ENCODE peak calls at places on chromosomes 2 and 18, in eight cellular contexts. F is HepG2; J is left ventricle myocardium inferior; V is thoracic aorta; W is CD8-positive, alpha-beta T cell; I is mesenchymal stem cell; U is HCT116; Y is GM23338. L is an unnamed sample.

GRCh38 chr2:11698009-11698922 is 28.3 kb upstream of the NTSR2 start:
- DNase-seq in F (peak), J (peak), V (peak), W (no peak), I (peak), U (no peak), Y (no peak), L (no peak)

GRCh38 chr2:183011741-183012140 is 26.5 kb downstream of the NCKAP1 start:
- DNase-seq in F (no peak), J (no peak), V (no peak), W (no peak), I (no peak), U (no peak), Y (no peak), L (no peak)

GRCh38 chr2:186164325-186164724 is 321.7 kb upstream of the ZC3H15 start:
- DNase-seq in F (no peak), J (no peak), V (no peak), W (no peak), I (no peak), U (no peak), Y (no peak), L (no peak)

GRCh38 chr2:134727385-134727784 is 8.6 kb upstream of the TMEM163 start:
- DNase-seq in F (no peak), J (no peak), V (no peak), W (no peak), I (peak), U (no peak), Y (no peak), L (no peak)

GRCh38 chr2:61792355-61792754 is 61.5 kb downstream of the FAM161A start:
- DNase-seq in F (no peak), J (no peak), V (no peak), W (no peak), I (no peak), U (no peak), Y (no peak), L (no peak)

GRCh38 chr2:131042161-131042775 is 51.0 kb downstream of the FAM168B start:
- DNase-seq in F (no peak), J (no peak), V (no peak), W (no peak), I (no peak), U (no peak), Y (no peak), L (no peak)

GRCh38 chr2:120312861-120313694 is 32.9 kb upstream of the INHBB start:
- DNase-seq in F (peak), J (peak), V (peak), W (peak), I (peak), U (peak), Y (peak), L (peak)

GRCh38 chr2:217065695-217066405 is 206.0 kb upstream of the TNP1 start:
- DNase-seq in F (no peak), J (no peak), V (no peak), W (no peak), I (peak), U (no peak), Y (no peak), L (no peak)

GRCh38 chr2:234136461-234136860 is 86.0 kb downstream of the SPP2 start:
- DNase-seq in F (no peak), J (no peak), V (no peak), W (no peak), I (no peak), U (no peak), Y (peak), L (no peak)

GRCh38 chr2:171086352-171087290 is 74.1 kb downstream of the TLK1 start:
- DNase-seq in F (peak), J (no peak), V (no peak), W (peak), I (peak), U (peak), Y (peak), L (no peak)

GRCh38 chr18:5584751-5585417 is 41.1 kb upstream of the EPB41L3 start:
- DNase-seq in F (no peak), J (no peak), V (no peak), W (no peak), I (no peak), U (no peak), Y (no peak), L (no peak)

GRCh38 chr2:20452551-20452950 is 5.7 kb downstream of the RHOB start:
- DNase-seq in F (peak), J (no peak), V (no peak), W (no peak), I (peak), U (no peak), Y (peak), L (peak)

GRCh38 chr2:166957686-166958085 is 69.4 kb downstream of the XIRP2 start:
- DNase-seq in F (peak), J (no peak), V (no peak), W (no peak), I (peak), U (no peak), Y (no peak), L (no peak)

GRCh38 chr2:86037795-86038192 is 67.9 kb downstream of the POLR1A start:
- DNase-seq in F (no peak), J (no peak), V (no peak), W (no peak), I (no peak), U (no peak), Y (no peak), L (no peak)
- H3K27ac ChIP-seq in F (no peak), J (peak), V (peak), W (peak), I (peak), U (no peak), Y (no peak), L (peak)

GRCh38 chr2:98908909-98909308 is 27.1 kb downstream of the CRACDL start:
- DNase-seq in F (no peak), J (no peak), V (no peak), W (no peak), I (peak), U (no peak), Y (no peak), L (no peak)
- H3K27ac ChIP-seq in F (no peak), J (no peak), V (no peak), W (no peak), I (peak), U (no peak), Y (no peak), L (no peak)

DNA sequence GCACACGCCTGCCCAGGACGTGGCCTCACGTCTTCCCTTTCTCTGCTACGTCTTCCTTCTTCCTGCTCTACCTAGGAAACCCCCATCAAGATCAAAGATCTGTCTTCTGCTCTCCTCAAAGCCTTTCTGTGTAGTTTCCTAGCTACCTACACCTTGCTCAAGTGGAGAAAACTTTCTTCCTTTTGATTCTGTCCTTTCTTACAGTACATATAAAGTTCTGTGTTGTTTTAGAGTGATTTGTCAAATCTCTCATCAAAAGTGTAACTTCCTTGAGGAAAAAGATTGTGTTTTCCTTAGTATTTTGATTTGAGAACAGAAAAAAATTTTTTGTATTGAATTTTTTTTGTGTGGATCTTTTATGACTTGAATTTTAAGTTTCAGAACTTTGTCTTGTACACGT is 17.8 kb downstream of the SETBP1 start:
- DNase-seq in F (no peak), J (no peak), V (no peak), W (no peak), I (no peak), U (no peak), Y (no peak), L (no peak)
- H3K27ac ChIP-seq in F (no peak), J (no peak), V (no peak), W (no peak), I (no peak), U (no peak), Y (no peak), L (no peak)

GRCh38 chr2:127091148-127091547 is 15.8 kb downstream of the BIN1 start:
- DNase-seq in F (no peak), J (no peak), V (no peak), W (no peak), I (no peak), U (no peak), Y (no peak), L (no peak)
- H3K27ac ChIP-seq in F (no peak), J (no peak), V (no peak), W (no peak), I (no peak), U (no peak), Y (no peak), L (no peak)

DNA sequence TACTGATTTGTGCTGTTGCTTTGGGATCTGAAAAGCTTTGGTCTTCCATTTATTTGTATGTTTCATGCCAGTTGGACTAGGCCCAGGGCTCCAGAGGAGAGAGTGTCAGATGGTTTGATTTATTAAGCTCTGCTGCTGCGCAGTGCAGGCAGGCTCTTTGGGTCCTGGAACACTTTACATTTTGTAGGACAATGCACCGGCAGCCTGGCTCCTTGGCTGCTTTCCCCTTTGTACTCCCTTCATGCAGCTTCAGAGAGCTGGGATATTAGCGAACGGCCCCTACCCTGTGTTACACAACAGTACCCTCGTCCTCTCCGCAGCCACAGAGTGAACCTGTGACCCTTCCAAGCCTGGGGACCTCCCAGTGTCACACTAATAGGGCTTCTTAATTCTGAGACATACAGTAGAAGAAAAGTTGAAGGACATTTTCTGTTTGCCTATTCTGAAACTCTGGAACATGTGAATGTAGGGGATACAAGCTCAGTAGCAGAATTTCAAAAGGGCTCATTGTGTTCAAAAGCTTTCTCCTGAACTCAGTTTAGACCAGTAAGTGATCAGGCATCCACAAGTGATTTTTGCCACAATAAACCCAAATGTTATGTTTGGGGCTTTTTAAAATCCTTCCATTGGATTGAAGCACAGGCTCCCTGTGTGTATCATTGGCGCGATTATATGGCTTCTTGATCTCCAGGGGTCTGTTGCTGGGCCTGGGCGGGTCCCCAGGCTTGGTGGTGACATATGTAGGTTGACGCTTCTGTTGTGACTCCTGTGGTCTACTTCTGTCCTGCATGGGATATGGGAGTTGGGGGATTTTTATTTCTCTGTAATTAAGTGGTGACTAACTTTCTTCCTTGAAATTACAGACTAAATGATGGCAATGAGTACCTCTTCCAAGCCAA is 56.5 kb upstream of the EML6 start:
- DNase-seq in F (peak), J (peak), V (no peak), W (no peak), I (peak), U (no peak), Y (no peak), L (peak)
- H3K27ac ChIP-seq in F (peak), J (peak), V (peak), W (no peak), I (no peak), U (no peak), Y (no peak), L (peak)

GRCh38 chr18:57771183-57771582 is 31.9 kb downstream of the ATP8B1 start:
- DNase-seq in F (no peak), J (no peak), V (no peak), W (no peak), I (no peak), U (no peak), Y (peak), L (no peak)
- H3K27ac ChIP-seq in F (no peak), J (peak), V (no peak), W (no peak), I (no peak), U (peak), Y (no peak), L (no peak)

DNA sequence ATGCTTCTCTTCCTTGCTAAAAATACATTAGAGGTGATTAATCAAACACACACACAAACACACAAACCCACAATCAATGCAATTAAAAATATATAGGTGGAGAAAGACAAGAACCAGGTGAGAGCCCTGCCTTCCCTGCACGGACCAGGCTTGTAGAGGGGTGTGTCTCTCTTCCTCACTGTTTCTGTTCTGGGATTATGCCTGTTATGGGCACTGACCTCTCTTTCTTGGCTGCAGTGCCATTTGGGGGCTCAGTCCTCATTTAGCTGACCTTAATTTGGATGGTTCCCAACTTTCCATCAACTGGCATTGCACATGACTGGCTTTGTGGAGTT is 89.8 kb downstream of the SH3RF3 start:
- DNase-seq in F (no peak), J (no peak), V (no peak), W (no peak), I (no peak), U (no peak), Y (no peak), L (peak)
- H3K27ac ChIP-seq in F (no peak), J (peak), V (peak), W (no peak), I (no peak), U (no peak), Y (no peak), L (no peak)